ENCODE peak calls at places on chromosomes 4 and X, in ten cellular contexts. L is H1, K is psoas muscle, Z is cardiac muscle cell, T is body of pancreas, D is left ventricle myocardium inferior, S is uterus, G is fibroblast of lung, E is heart left ventricle, R is BE2C. V is an unnamed sample.

GRCh38 chrX:147848543-147849448 is 62.9 kb upstream of the FMR1 start:
- DNase-seq in L (no peak), K (no peak), Z (no peak), T (no peak), D (no peak), S (no peak), G (no peak), E (no peak), R (no peak), V (no peak)

GRCh38 chrX:71458866-71459265 is 74.0 kb upstream of the OGT start:
- DNase-seq in L (no peak), K (no peak), Z (no peak), T (no peak), D (no peak), S (no peak), G (no peak), E (no peak), R (no peak), V (no peak)

GRCh38 chr4:125317526-125317880 is 2.7 kb downstream of the FAT4 start:
- DNase-seq in L (no peak), K (peak; percentile 50), Z (peak; percentile 49), T (peak; percentile 13), D (peak; percentile 41), S (peak; percentile 34), G (peak; percentile 63), E (peak; percentile 44), R (peak; percentile 77), V (peak; percentile 83)

GRCh38 chrX:104135677-104136076 is 21.1 kb downstream of the SLC25A53 start:
- DNase-seq in L (no peak), K (no peak), Z (no peak), T (no peak), D (no peak), S (no peak), G (peak; percentile 22), E (no peak), R (no peak), V (no peak)

GRCh38 chr4:13700196-13701140 is 72.9 kb upstream of the BOD1L1 start:
- DNase-seq in L (no peak), K (no peak), Z (no peak), T (no peak), D (no peak), S (no peak), G (peak; percentile 86), E (no peak), R (no peak), V (no peak)

GRCh38 chrX:22081475-22082092 is 49.5 kb downstream of the PHEX start:
- DNase-seq in L (peak; percentile 66), K (peak; percentile 26), Z (peak; percentile 80), T (peak; percentile 53), D (peak; percentile 26), S (peak; percentile 54), G (peak; percentile 73), E (peak; percentile 51), R (peak; percentile 72), V (peak; percentile 64)

GRCh38 chr4:99210789-99211188 is 8.3 kb downstream of the ADH6 start:
- DNase-seq in L (no peak), K (no peak), Z (no peak), T (no peak), D (no peak), S (no peak), G (no peak), E (no peak), R (no peak), V (no peak)

GRCh38 chr4:86653237-86653865 is 59.2 kb downstream of the PTPN13 start:
- DNase-seq in L (peak; percentile 73), K (no peak), Z (no peak), T (no peak), D (no peak), S (no peak), G (no peak), E (no peak), R (peak; percentile 40), V (no peak)

GRCh38 chr4:16269742-16270522 is 43.7 kb upstream of the TAPT1 start:
- DNase-seq in L (no peak), K (peak; percentile 30), Z (no peak), T (peak; percentile 23), D (no peak), S (no peak), G (peak; percentile 36), E (no peak), R (no peak), V (no peak)

GRCh38 chr4:151418385-151418784 is 9.4 kb downstream of the FHIP1A start:
- DNase-seq in L (no peak), K (no peak), Z (no peak), T (peak; percentile 58), D (no peak), S (no peak), G (peak; percentile 70), E (no peak), R (no peak), V (no peak)

GRCh38 chr4:87356832-87357526 is 34.0 kb downstream of the HSD17B11 start:
- DNase-seq in L (no peak), K (no peak), Z (no peak), T (no peak), D (no peak), S (no peak), G (no peak), E (no peak), R (no peak), V (no peak)

GRCh38 chr4:29075366-29075765 is 1644.8 kb upstream of the PCDH7 start:
- DNase-seq in L (no peak), K (no peak), Z (no peak), T (no peak), D (no peak), S (no peak), G (no peak), E (no peak), R (no peak), V (no peak)

GRCh38 chr4:186761281-186761897 is 37.7 kb upstream of the FAT1 start:
- DNase-seq in L (no peak), K (no peak), Z (no peak), T (no peak), D (no peak), S (no peak), G (no peak), E (no peak), R (no peak), V (no peak)

DNA sequence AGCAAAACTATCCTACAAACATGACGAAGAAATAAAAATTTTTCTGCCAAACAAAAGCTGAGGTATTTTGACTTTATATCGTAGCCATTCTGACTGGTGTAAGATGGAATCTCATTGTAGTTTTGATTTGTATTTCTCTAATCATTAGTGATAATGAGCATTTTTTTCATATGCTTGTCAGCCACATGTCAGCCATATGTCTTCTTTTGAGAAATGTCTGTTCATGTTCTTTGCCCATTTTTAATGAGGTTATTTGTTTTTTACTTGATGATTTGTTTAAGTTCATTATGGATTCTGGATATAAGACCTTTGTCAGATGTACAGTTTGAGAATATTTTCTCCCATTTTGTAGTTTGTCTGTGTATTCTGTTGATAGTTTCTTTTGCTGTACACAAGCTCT is 24.5 kb downstream of the F8A2 start:
- DNase-seq in L (no peak), K (no peak), Z (no peak), T (no peak), D (no peak), S (no peak), G (no peak), E (no peak), R (no peak), V (no peak)
- H3K9me3 ChIP-seq in L (no peaks in the 10 kb centered on the region), K (peaks cover 20% of the 10 kb centered on the region), Z (no peaks in the 10 kb centered on the region), T (no peaks in the 10 kb centered on the region), D (peaks cover 23% of the 10 kb centered on the region), S (no peaks in the 10 kb centered on the region), G (no peaks in the 10 kb centered on the region), E (peaks cover 19% of the 10 kb centered on the region), R (no peaks in the 10 kb centered on the region), V (no peaks in the 10 kb centered on the region)

GRCh38 chr4:108130955-108131354 is 37.8 kb downstream of the LEF1 start:
- DNase-seq in L (no peak), K (no peak), Z (no peak), T (no peak), D (no peak), S (no peak), G (no peak), E (no peak), R (no peak), V (no peak)
- TF ChIP-seq CTCF in L (peak; percentile 65), K (no peak), Z (peak; percentile 22), T (no peak), D (no peak), S (no peak), G (no peak), E (no peak), R (peak; percentile 44), V (no peak)

DNA sequence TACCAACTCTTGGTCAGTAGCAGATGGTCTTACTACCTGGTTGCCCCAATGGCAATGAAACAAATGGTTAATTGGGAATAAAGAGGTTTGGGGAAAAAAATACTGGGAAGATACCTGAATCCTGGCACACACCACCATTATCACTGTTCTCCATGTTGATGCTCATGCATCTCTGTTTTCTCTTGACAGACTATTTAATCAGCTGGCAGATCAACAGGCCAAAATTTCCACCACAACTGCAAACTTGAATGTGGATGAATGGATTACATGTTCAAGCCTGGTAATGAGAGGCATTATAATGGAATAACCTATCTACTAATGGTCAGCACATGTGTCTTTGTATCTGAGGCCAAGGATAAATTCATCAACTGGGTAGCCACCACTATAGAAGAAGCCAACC is 45.7 kb downstream of the ZNF721 start:
- DNase-seq in L (no peak), K (no peak), Z (no peak), T (no peak), D (no peak), S (no peak), G (no peak), E (no peak), R (no peak), V (no peak)
- H3K9me3 ChIP-seq in L (peaks cover 72% of the 10 kb centered on the region), K (peaks cover 97% of the 10 kb centered on the region), Z (peaks cover 11% of the 10 kb centered on the region), T (no peaks in the 10 kb centered on the region), D (peaks cover 100% of the 10 kb centered on the region), S (no peaks in the 10 kb centered on the region), G (peaks cover 2% of the 10 kb centered on the region), E (peaks cover 100% of the 10 kb centered on the region), R (no peaks in the 10 kb centered on the region), V (no peaks in the 10 kb centered on the region)

DNA sequence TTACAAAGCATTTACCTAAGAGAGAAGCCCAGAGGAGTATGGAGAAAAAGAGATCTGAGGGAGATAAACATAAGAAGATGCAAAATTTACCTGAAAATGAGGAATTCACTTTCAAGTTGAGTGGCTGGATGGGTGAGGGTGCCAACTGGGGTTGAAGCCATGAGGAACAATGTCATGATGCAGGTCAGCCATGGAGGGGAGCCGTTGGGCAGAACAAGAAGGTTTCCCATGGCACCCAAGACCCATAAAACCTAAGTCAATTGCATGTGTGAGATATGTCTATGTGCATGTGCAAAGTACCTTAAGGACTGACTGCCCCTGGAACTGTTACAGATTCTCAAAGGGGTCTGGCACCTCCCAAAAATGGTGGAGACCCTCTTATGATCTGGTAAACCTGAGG is 46.6 kb upstream of the PRRG1 start:
- DNase-seq in L (peak; percentile 41), K (no peak), Z (peak; percentile 26), T (peak; percentile 2), D (peak; percentile 12), S (no peak), G (peak; percentile 33), E (peak; percentile 26), R (peak; percentile 24), V (no peak)
- TF ChIP-seq CTCF in L (peak; percentile 52), K (peak; percentile 35), Z (peak; percentile 45), T (no peak), D (peak; percentile 58), S (no peak), G (peak; percentile 5), E (peak; percentile 41), R (peak; percentile 54), V (no peak)

GRCh38 chrX:58044130-58044529 is 133.9 kb upstream of the ZXDA start:
- DNase-seq in L (no peak), K (no peak), Z (no peak), T (no peak), D (no peak), S (no peak), G (no peak), E (no peak), R (no peak), V (no peak)
- H3K9me3 ChIP-seq in L (peaks cover 45% of the 10 kb centered on the region), K (no peaks in the 10 kb centered on the region), Z (peaks cover 6% of the 10 kb centered on the region), T (no peaks in the 10 kb centered on the region), D (peaks cover 16% of the 10 kb centered on the region), S (no peaks in the 10 kb centered on the region), G (no peaks in the 10 kb centered on the region), E (peaks cover 15% of the 10 kb centered on the region), R (no peaks in the 10 kb centered on the region), V (no peaks in the 10 kb centered on the region)